ENCODE peak calls at places on chromosomes 11 and 22, in ten cellular contexts. One of them, this sample, is unnamed.

GRCh38 chr11:69999721-70000120 is 78.4 kb upstream of the ANO1 start:
- DNase-seq in left ventricle myocardium inferior: no peak
- DNase-seq in GM20000: no peak
- DNase-seq in WTC11: no peak
- DNase-seq in CD8-positive, alpha-beta T cell: no peak
- DNase-seq in brain microvascular endothelial cell: no peak
- DNase-seq in GM06990: no peak
- DNase-seq in stomach: no peak
- DNase-seq in mucosa of descending colon: no peak
- DNase-seq in thoracic aorta: no peak
- DNase-seq in this sample: no peak

GRCh38 chr11:20873054-20873453 is 203.7 kb downstream of the NELL1 start:
- DNase-seq in CD8-positive, alpha-beta T cell: no peak
- DNase-seq in GM20000: peak; percentile 27
- DNase-seq in left ventricle myocardium inferior: no peak
- DNase-seq in thoracic aorta: no peak
- DNase-seq in mucosa of descending colon: no peak
- DNase-seq in brain microvascular endothelial cell: no peak
- DNase-seq in stomach: no peak
- DNase-seq in GM06990: no peak
- DNase-seq in WTC11: peak; percentile 61
- DNase-seq in this sample: peak; percentile 54

GRCh38 chr22:35961480-35961902 is 67.1 kb downstream of the RBFOX2 start:
- DNase-seq in stomach: no peak
- DNase-seq in WTC11: peak; percentile 60
- DNase-seq in brain microvascular endothelial cell: peak; percentile 59
- DNase-seq in CD8-positive, alpha-beta T cell: no peak
- DNase-seq in GM06990: no peak
- DNase-seq in left ventricle myocardium inferior: peak; percentile 20
- DNase-seq in thoracic aorta: peak; percentile 22
- DNase-seq in GM20000: no peak
- DNase-seq in mucosa of descending colon: no peak
- DNase-seq in this sample: no peak

GRCh38 chr22:49847751-49848689 is 5.6 kb upstream of the ZBED4 start:
- DNase-seq in mucosa of descending colon: peak; percentile 55
- DNase-seq in CD8-positive, alpha-beta T cell: no peak
- DNase-seq in thoracic aorta: no peak
- DNase-seq in brain microvascular endothelial cell: no peak
- DNase-seq in left ventricle myocardium inferior: peak; percentile 35
- DNase-seq in GM20000: no peak
- DNase-seq in WTC11: no peak
- DNase-seq in GM06990: no peak
- DNase-seq in stomach: no peak
- DNase-seq in this sample: no peak

GRCh38 chr11:32131321-32131720 is 40.4 kb downstream of the RCN1 start:
- DNase-seq in stomach: no peak
- DNase-seq in mucosa of descending colon: no peak
- DNase-seq in WTC11: no peak
- DNase-seq in CD8-positive, alpha-beta T cell: no peak
- DNase-seq in GM06990: no peak
- DNase-seq in brain microvascular endothelial cell: peak; percentile 61
- DNase-seq in thoracic aorta: no peak
- DNase-seq in left ventricle myocardium inferior: no peak
- DNase-seq in GM20000: no peak
- DNase-seq in this sample: no peak

GRCh38 chr11:86737752-86738151 is 62.6 kb upstream of the PRSS23 start:
- DNase-seq in mucosa of descending colon: no peak
- DNase-seq in left ventricle myocardium inferior: no peak
- DNase-seq in GM20000: no peak
- DNase-seq in WTC11: no peak
- DNase-seq in stomach: no peak
- DNase-seq in CD8-positive, alpha-beta T cell: no peak
- DNase-seq in brain microvascular endothelial cell: no peak
- DNase-seq in thoracic aorta: no peak
- DNase-seq in GM06990: no peak
- DNase-seq in this sample: no peak

GRCh38 chr22:37533995-37534394 is 14.8 kb upstream of the CARD10 start:
- DNase-seq in WTC11: no peak
- DNase-seq in GM06990: no peak
- DNase-seq in stomach: no peak
- DNase-seq in brain microvascular endothelial cell: peak; percentile 74
- DNase-seq in mucosa of descending colon: no peak
- DNase-seq in thoracic aorta: no peak
- DNase-seq in left ventricle myocardium inferior: no peak
- DNase-seq in GM20000: no peak
- DNase-seq in CD8-positive, alpha-beta T cell: no peak
- DNase-seq in this sample: no peak

GRCh38 chr11:117384045-117384444 is 56.4 kb downstream of the CEP164 start:
- DNase-seq in CD8-positive, alpha-beta T cell: no peak
- DNase-seq in thoracic aorta: no peak
- DNase-seq in GM20000: no peak
- DNase-seq in left ventricle myocardium inferior: no peak
- DNase-seq in WTC11: no peak
- DNase-seq in brain microvascular endothelial cell: peak; percentile 79
- DNase-seq in GM06990: no peak
- DNase-seq in stomach: no peak
- DNase-seq in mucosa of descending colon: no peak
- DNase-seq in this sample: no peak

GRCh38 chr22:38490915-38491314 is 15.2 kb downstream of the DDX17 start:
- DNase-seq in thoracic aorta: no peak
- DNase-seq in brain microvascular endothelial cell: peak; percentile 21
- DNase-seq in left ventricle myocardium inferior: peak; percentile 67
- DNase-seq in WTC11: no peak
- DNase-seq in GM20000: no peak
- DNase-seq in stomach: peak; percentile 77
- DNase-seq in CD8-positive, alpha-beta T cell: no peak
- DNase-seq in mucosa of descending colon: peak; percentile 53
- DNase-seq in GM06990: no peak
- DNase-seq in this sample: no peak

GRCh38 chr11:33687733-33688479 is 12.7 kb downstream of the C11orf91 start:
- DNase-seq in mucosa of descending colon: no peak
- DNase-seq in GM20000: peak; percentile 54
- DNase-seq in CD8-positive, alpha-beta T cell: no peak
- DNase-seq in stomach: no peak
- DNase-seq in GM06990: peak; percentile 18
- DNase-seq in thoracic aorta: no peak
- DNase-seq in brain microvascular endothelial cell: peak; percentile 74
- DNase-seq in left ventricle myocardium inferior: no peak
- DNase-seq in WTC11: peak; percentile 62
- DNase-seq in this sample: peak; percentile 65

GRCh38 chr11:61555051-61555969 is 25.6 kb downstream of the SYT7 start:
- DNase-seq in thoracic aorta: no peak
- DNase-seq in WTC11: peak; percentile 66
- DNase-seq in mucosa of descending colon: no peak
- DNase-seq in GM20000: no peak
- DNase-seq in brain microvascular endothelial cell: no peak
- DNase-seq in left ventricle myocardium inferior: no peak
- DNase-seq in GM06990: no peak
- DNase-seq in CD8-positive, alpha-beta T cell: no peak
- DNase-seq in stomach: no peak
- DNase-seq in this sample: peak; percentile 9
- TF ChIP-seq CTCF in thoracic aorta: no peak
- TF ChIP-seq CTCF in WTC11: peak; percentile 49
- TF ChIP-seq CTCF in mucosa of descending colon: no peak
- TF ChIP-seq CTCF in GM20000: no peak
- TF ChIP-seq CTCF in brain microvascular endothelial cell: peak; percentile 43
- TF ChIP-seq CTCF in left ventricle myocardium inferior: no peak
- TF ChIP-seq CTCF in GM06990: no peak
- TF ChIP-seq CTCF in CD8-positive, alpha-beta T cell: no peak
- TF ChIP-seq CTCF in stomach: no peak
- TF ChIP-seq CTCF in this sample: peak; percentile 55

GRCh38 chr11:112361396-112361795 is 100.7 kb upstream of the PLET1 start:
- DNase-seq in CD8-positive, alpha-beta T cell: no peak
- DNase-seq in left ventricle myocardium inferior: no peak
- DNase-seq in WTC11: no peak
- DNase-seq in brain microvascular endothelial cell: no peak
- DNase-seq in GM06990: no peak
- DNase-seq in mucosa of descending colon: no peak
- DNase-seq in stomach: no peak
- DNase-seq in thoracic aorta: no peak
- DNase-seq in GM20000: no peak
- DNase-seq in this sample: no peak

GRCh38 chr11:112354364-112354763 is 93.7 kb upstream of the PLET1 start:
- DNase-seq in GM06990: no peak
- DNase-seq in thoracic aorta: no peak
- DNase-seq in mucosa of descending colon: no peak
- DNase-seq in left ventricle myocardium inferior: no peak
- DNase-seq in stomach: no peak
- DNase-seq in WTC11: no peak
- DNase-seq in brain microvascular endothelial cell: no peak
- DNase-seq in GM20000: no peak
- DNase-seq in CD8-positive, alpha-beta T cell: no peak
- DNase-seq in this sample: no peak

GRCh38 chr11:112352907-112353306 is 92.2 kb upstream of the PLET1 start:
- DNase-seq in thoracic aorta: no peak
- DNase-seq in left ventricle myocardium inferior: no peak
- DNase-seq in stomach: no peak
- DNase-seq in mucosa of descending colon: no peak
- DNase-seq in GM20000: no peak
- DNase-seq in brain microvascular endothelial cell: no peak
- DNase-seq in GM06990: no peak
- DNase-seq in CD8-positive, alpha-beta T cell: no peak
- DNase-seq in WTC11: no peak
- DNase-seq in this sample: no peak

GRCh38 chr11:112357488-112357887 is 96.8 kb upstream of the PLET1 start:
- DNase-seq in GM20000: no peak
- DNase-seq in stomach: no peak
- DNase-seq in GM06990: no peak
- DNase-seq in brain microvascular endothelial cell: no peak
- DNase-seq in WTC11: no peak
- DNase-seq in mucosa of descending colon: no peak
- DNase-seq in CD8-positive, alpha-beta T cell: no peak
- DNase-seq in left ventricle myocardium inferior: no peak
- DNase-seq in thoracic aorta: no peak
- DNase-seq in this sample: no peak

DNA sequence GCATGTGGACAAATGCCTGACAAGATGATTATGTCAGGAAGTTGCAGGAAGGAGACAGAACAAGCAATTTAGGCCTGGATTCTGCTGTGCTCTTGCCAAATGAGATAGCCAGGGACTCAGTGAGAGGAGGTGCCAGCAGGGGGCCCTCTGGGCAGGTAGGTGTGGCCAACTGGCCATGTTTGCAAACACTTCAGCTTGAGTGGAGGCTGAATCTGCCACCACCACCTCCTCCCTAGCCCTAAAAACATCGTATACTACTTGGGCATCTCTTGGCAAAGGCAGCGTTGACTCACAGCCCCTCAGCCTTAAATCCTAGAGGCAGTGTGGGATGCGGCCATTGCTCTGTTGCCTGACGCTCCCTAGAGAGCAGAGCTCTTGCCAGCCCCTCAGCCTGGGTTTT is 95.1 kb upstream of the PLET1 start:
- DNase-seq in left ventricle myocardium inferior: no peak
- DNase-seq in GM06990: no peak
- DNase-seq in CD8-positive, alpha-beta T cell: no peak
- DNase-seq in thoracic aorta: no peak
- DNase-seq in WTC11: peak; percentile 61
- DNase-seq in stomach: peak; percentile 31
- DNase-seq in brain microvascular endothelial cell: no peak
- DNase-seq in GM20000: no peak
- DNase-seq in mucosa of descending colon: peak; percentile 40
- DNase-seq in this sample: peak; percentile 16
- TF ChIP-seq CTCF in left ventricle myocardium inferior: peak; percentile 30
- TF ChIP-seq CTCF in GM06990: peak; percentile 51
- TF ChIP-seq CTCF in CD8-positive, alpha-beta T cell: no peak
- TF ChIP-seq CTCF in thoracic aorta: no peak
- TF ChIP-seq CTCF in WTC11: no peak
- TF ChIP-seq CTCF in stomach: no peak
- TF ChIP-seq CTCF in brain microvascular endothelial cell: peak; percentile 40
- TF ChIP-seq CTCF in GM20000: no peak
- TF ChIP-seq CTCF in mucosa of descending colon: no peak
- TF ChIP-seq CTCF in this sample: peak; percentile 44

DNA sequence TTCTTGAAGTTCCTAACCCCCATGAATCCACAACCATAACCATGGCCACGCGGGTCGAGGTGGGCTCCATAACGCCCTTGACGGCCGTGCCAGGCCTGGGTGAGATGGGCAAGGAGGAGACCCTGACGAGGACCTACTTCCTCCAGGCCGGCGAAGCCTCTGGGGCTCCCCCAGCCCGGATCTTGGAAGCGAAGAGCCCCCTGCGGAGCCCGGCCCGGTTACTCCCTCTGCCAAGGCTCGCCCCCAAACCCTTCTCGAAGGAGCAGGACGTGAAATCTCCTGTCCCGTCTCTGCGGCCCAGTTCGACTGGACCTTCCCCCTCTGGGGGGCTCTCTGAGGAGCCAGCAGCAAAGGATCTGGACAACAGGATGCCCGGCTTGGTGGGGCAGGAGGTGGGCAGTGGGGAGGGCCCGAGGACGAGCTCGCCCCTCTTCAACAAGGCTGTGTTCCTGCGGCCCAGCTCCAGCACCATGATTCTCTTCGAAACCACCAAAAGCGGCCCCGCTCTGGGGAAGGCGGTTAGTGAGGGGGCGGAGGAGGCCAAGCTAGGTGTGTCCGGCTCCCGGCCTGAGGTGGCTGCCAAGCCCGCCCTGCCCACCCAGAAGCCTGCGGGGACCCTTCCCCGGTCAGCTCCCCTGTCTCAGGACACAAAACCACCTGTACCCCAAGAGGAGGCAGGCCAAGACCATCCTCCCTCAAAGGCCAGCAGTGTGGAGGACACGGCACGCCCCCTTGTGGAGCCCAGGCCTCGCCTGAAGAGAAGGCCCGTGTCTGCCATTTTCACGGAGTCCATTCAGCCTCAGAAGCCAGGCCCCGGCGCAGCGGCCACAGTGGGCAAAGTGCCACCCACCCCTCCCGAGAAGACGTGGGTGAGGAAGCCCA is 75.7 kb downstream of the KIAA1671 start:
- DNase-seq in mucosa of descending colon: peak; percentile 73
- DNase-seq in WTC11: peak; percentile 79
- DNase-seq in thoracic aorta: no peak
- DNase-seq in CD8-positive, alpha-beta T cell: no peak
- DNase-seq in brain microvascular endothelial cell: peak; percentile 25
- DNase-seq in left ventricle myocardium inferior: peak; percentile 29
- DNase-seq in GM06990: no peak
- DNase-seq in stomach: no peak
- DNase-seq in GM20000: no peak
- DNase-seq in this sample: peak; percentile 41
- TF ChIP-seq CTCF in mucosa of descending colon: no peak
- TF ChIP-seq CTCF in WTC11: peak; percentile 24
- TF ChIP-seq CTCF in thoracic aorta: peak; percentile 39
- TF ChIP-seq CTCF in CD8-positive, alpha-beta T cell: no peak
- TF ChIP-seq CTCF in brain microvascular endothelial cell: peak; percentile 68
- TF ChIP-seq CTCF in left ventricle myocardium inferior: peak; percentile 57
- TF ChIP-seq CTCF in GM06990: peak; percentile 36
- TF ChIP-seq CTCF in stomach: peak; percentile 42
- TF ChIP-seq CTCF in GM20000: peak; percentile 12
- TF ChIP-seq CTCF in this sample: peak; percentile 51

DNA sequence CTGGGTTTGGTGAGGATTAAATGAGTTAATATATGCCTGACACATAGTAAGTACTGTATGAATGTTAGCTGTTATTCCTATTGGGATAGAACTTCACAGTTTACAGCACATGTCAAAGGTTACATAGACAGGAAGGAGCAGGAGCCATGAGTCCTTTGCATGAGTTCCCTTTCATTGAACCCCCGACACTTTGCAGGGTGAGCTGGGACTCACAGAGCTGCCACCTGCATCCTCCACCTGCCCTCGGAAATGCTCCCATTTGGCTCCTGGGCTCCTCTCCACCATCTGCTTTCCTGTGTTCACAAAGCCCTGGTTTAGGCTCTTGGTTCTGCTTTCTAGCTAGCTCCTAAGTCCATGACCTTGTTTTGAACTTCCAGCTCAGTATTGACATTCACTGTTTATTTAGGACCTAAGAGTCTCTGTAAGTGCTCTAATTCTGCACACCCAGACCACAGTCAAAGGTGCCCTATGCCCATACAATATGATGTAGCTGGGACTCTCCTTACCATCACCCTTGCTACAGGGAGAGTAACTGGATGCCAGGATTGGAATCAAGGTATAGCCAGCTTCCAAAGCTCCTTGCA is 61.5 kb downstream of the CSNK2A3 start:
- DNase-seq in WTC11: no peak
- DNase-seq in brain microvascular endothelial cell: no peak
- DNase-seq in CD8-positive, alpha-beta T cell: no peak
- DNase-seq in mucosa of descending colon: no peak
- DNase-seq in thoracic aorta: no peak
- DNase-seq in GM20000: no peak
- DNase-seq in stomach: no peak
- DNase-seq in GM06990: no peak
- DNase-seq in left ventricle myocardium inferior: no peak
- DNase-seq in this sample: no peak
- TF ChIP-seq CTCF in WTC11: no peak
- TF ChIP-seq CTCF in brain microvascular endothelial cell: no peak
- TF ChIP-seq CTCF in CD8-positive, alpha-beta T cell: no peak
- TF ChIP-seq CTCF in mucosa of descending colon: no peak
- TF ChIP-seq CTCF in thoracic aorta: no peak
- TF ChIP-seq CTCF in GM20000: no peak
- TF ChIP-seq CTCF in stomach: no peak
- TF ChIP-seq CTCF in GM06990: no peak
- TF ChIP-seq CTCF in left ventricle myocardium inferior: no peak
- TF ChIP-seq CTCF in this sample: no peak